ENCODE peak calls at places on chromosome 13, in seven cellular contexts. O is sigmoid colon; E is kidney glomerular epithelial cell; F is activated CD4-positive, alpha-beta T cell treated with anti-CD3 and anti-CD28 coated beads, Interleukin-2, amount 50 U/mL, for 48 hours; Z is GM12865; Y is posterior cingulate gyrus; P is NCI-H345. W is an unnamed sample.
A peak's percentile ranks its signal among the peaks of the same experiment; 100 is the strongest.

GRCh38 chr13:76023644-76024043 is 387.5 kb downstream of the LMO7 start:
- DNase-seq in Y (no peak), E (no peak), F (no peak), Z (no peak), P (no peak), O (no peak), W (no peak)

GRCh38 chr13:80265348-80265747 is 75.6 kb downstream of the SPRY2 start:
- DNase-seq in O (no peak), E (no peak), F (no peak), P (no peak), Z (peak; percentile 64), Y (no peak), W (no peak)

GRCh38 chr13:97548736-97549135 is 114.8 kb downstream of the RAP2A start:
- DNase-seq in E (no peak), Y (no peak), P (no peak), F (no peak), Z (no peak), O (no peak), W (no peak)

GRCh38 chr13:48875071-48875470 is 100.6 kb upstream of the FNDC3A start:
- DNase-seq in Z (no peak), E (no peak), O (no peak), F (no peak), Y (no peak), P (no peak), W (no peak)

GRCh38 chr13:43307921-43308433 is 284.6 kb downstream of the DNAJC15 start:
- DNase-seq in F (no peak), P (peak; percentile 91), E (peak; percentile 97), Y (peak; percentile 45), Z (peak; percentile 72), O (peak; percentile 94), W (no peak)

GRCh38 chr13:30303269-30303668 is 4.1 kb downstream of the KATNAL1 start:
- DNase-seq in Z (no peak), E (no peak), Y (no peak), F (no peak), O (no peak), P (no peak), W (no peak)

GRCh38 chr13:106143392-106143791 is 392.1 kb downstream of the EFNB2 start:
- DNase-seq in Y (no peak), F (no peak), E (no peak), P (no peak), Z (no peak), O (no peak), W (no peak)

GRCh38 chr13:80029170-80029569 is 311.8 kb downstream of the SPRY2 start:
- DNase-seq in F (no peak), Z (no peak), O (no peak), P (peak; percentile 71), Y (no peak), E (no peak), W (no peak)

GRCh38 chr13:90696254-90696653 is 651.2 kb upstream of the MIR17HG start:
- DNase-seq in P (no peak), F (no peak), Y (no peak), O (no peak), E (peak; percentile 57), Z (no peak), W (no peak)

GRCh38 chr13:36297259-36297599 is 385 bp downstream of the CCDC169 start:
- DNase-seq in F (no peak), E (no peak), Z (peak; percentile 68), Y (no peak), O (no peak), P (peak; percentile 13), W (no peak)

GRCh38 chr13:50766043-50766442 is 77.4 kb downstream of the DLEU7 start:
- DNase-seq in O (no peak), Y (no peak), F (no peak), Z (no peak), P (no peak), E (no peak), W (no peak)

GRCh38 chr13:40613192-40613818 is 53.1 kb downstream of the FOXO1 start:
- DNase-seq in F (peak; percentile 48), P (no peak), Y (no peak), O (peak; percentile 79), Z (peak; percentile 89), E (no peak), W (no peak)

GRCh38 chr13:66425741-66426140 is 804.4 kb downstream of the PCDH9 start:
- DNase-seq in F (no peak), E (no peak), Z (no peak), P (no peak), O (no peak), Y (no peak), W (no peak)

GRCh38 chr13:70415141-70415540 is 306.9 kb upstream of the KLHL1 start:
- DNase-seq in P (no peak), Z (no peak), O (no peak), F (no peak), Y (no peak), E (no peak), W (no peak)

GRCh38 chr13:110281736-110282135 is 25.2 kb downstream of the COL4A1 start:
- DNase-seq in P (no peak), E (no peak), Y (no peak), Z (no peak), F (no peak), O (peak; percentile 69), W (no peak)

GRCh38 chr13:79631260-79631659 is 150.3 kb downstream of the NDFIP2 start:
- DNase-seq in Z (no peak), Y (no peak), P (no peak), F (no peak), O (no peak), E (peak; percentile 85), W (no peak)

GRCh38 chr13:50805805-50806204 is 37.7 kb downstream of the DLEU7 start:
- DNase-seq in F (no peak), O (no peak), E (no peak), Z (no peak), P (no peak), Y (no peak), W (no peak)

GRCh38 chr13:46817081-46817480 is 20.1 kb upstream of the ESD start:
- DNase-seq in O (no peak), Z (no peak), Y (no peak), P (no peak), E (no peak), F (no peak), W (no peak)

GRCh38 chr13:97582170-97582569 is 148.2 kb downstream of the RAP2A start:
- DNase-seq in Y (no peak), O (no peak), P (no peak), Z (peak; percentile 20), F (no peak), E (no peak), W (no peak)

GRCh38 chr13:61316647-61317046 is 99.0 kb downstream of the PCDH20 start:
- DNase-seq in O (no peak), Z (peak; percentile 1), Y (no peak), F (no peak), P (peak; percentile 9), E (no peak), W (no peak)

GRCh38 chr13:40640202-40640601 is 26.2 kb downstream of the FOXO1 start:
- DNase-seq in E (no peak), Y (no peak), F (no peak), P (no peak), O (no peak), Z (no peak), W (no peak)

GRCh38 chr13:97848886-97849285 is 104.6 kb upstream of the IPO5 start:
- DNase-seq in O (no peak), Y (no peak), E (no peak), F (no peak), P (no peak), Z (no peak), W (no peak)

GRCh38 chr13:66343224-66343828 is 886.8 kb downstream of the PCDH9 start:
- DNase-seq in E (no peak), Y (no peak), Z (no peak), P (no peak), O (no peak), F (no peak), W (no peak)